ENCODE peak calls at places on chromosomes 16 and 17, in six cellular contexts. V is HT-29, Z is DMS79 treated with DMSO at 0.1 percent for 48 hours, A is left ventricle myocardium inferior, T is RPMI8226, K is SK-N-SH. O is an unnamed sample.

GRCh38 chr16:47571711-47572110 is 110.6 kb downstream of the PHKB start:
- DNase-seq in V (no peak), Z (no peak), A (no peak), T (no peak), K (no peak), O (no peak)

GRCh38 chr16:882256-882655 is 81.7 kb upstream of the GNG13 start:
- DNase-seq in V (no peak), Z (no peak), A (no peak), T (no peak), K (no peak), O (no peak)

GRCh38 chr16:57289391-57290257 is 5.2 kb upstream of the PLLP start:
- DNase-seq in V (no peak), Z (no peak), A (no peak), T (no peak), K (no peak), O (no peak)

GRCh38 chr17:17034028-17034427 is 8.2 kb upstream of the MPRIP start:
- DNase-seq in V (no peak), Z (no peak), A (no peak), T (no peak), K (no peak), O (no peak)

GRCh38 chr17:59371426-59372099 is 40.1 kb downstream of the YPEL2 start:
- DNase-seq in V (no peak), Z (no peak), A (peak), T (peak), K (no peak), O (no peak)

GRCh38 chr17:7844292-7845154 is 10.3 kb upstream of the TMEM88 start:
- DNase-seq in V (peak), Z (peak), A (peak), T (peak), K (peak), O (peak)

GRCh38 chr17:66468241-66469087 is 166.1 kb downstream of the PRKCA start:
- DNase-seq in V (no peak), Z (no peak), A (no peak), T (peak), K (no peak), O (no peak)

GRCh38 chr17:32142857-32143524 is 689 bp downstream of the RHOT1 start:
- DNase-seq in V (peak), Z (peak), A (peak), T (peak), K (peak), O (peak)